ENCODE peak calls at places on chromosomes 11 and 22, in ten cellular contexts. One of them, this sample, is unnamed.
A peak's percentile ranks its signal among the peaks of the same experiment; 100 is the strongest.

GRCh38 chr11:96215094-96215782 is 127.8 kb downstream of the MAML2 start:
- DNase-seq in heart left ventricle: no peak
- DNase-seq in mesothelial cell of epicardium: no peak
- DNase-seq in IMR-90: peak; percentile 76
- DNase-seq in fibroblast of pulmonary artery: peak; percentile 68
- DNase-seq in cardiac fibroblast: peak; percentile 84
- DNase-seq in BE2C: no peak
- DNase-seq in tibial artery: no peak
- DNase-seq in dorsolateral prefrontal cortex: no peak
- DNase-seq in BJ: no peak
- DNase-seq in this sample: peak; percentile 72

GRCh38 chr11:121194731-121195596 is 93.9 kb downstream of the TECTA start:
- DNase-seq in IMR-90: peak; percentile 64
- DNase-seq in BJ: no peak
- DNase-seq in fibroblast of pulmonary artery: peak; percentile 79
- DNase-seq in dorsolateral prefrontal cortex: no peak
- DNase-seq in mesothelial cell of epicardium: no peak
- DNase-seq in tibial artery: no peak
- DNase-seq in cardiac fibroblast: peak; percentile 77
- DNase-seq in BE2C: peak; percentile 66
- DNase-seq in heart left ventricle: no peak
- DNase-seq in this sample: no peak

GRCh38 chr11:88103337-88104206 is 71.7 kb downstream of the RAB38 start:
- DNase-seq in dorsolateral prefrontal cortex: no peak
- DNase-seq in IMR-90: peak; percentile 58
- DNase-seq in BJ: no peak
- DNase-seq in BE2C: peak; percentile 66
- DNase-seq in heart left ventricle: no peak
- DNase-seq in tibial artery: no peak
- DNase-seq in mesothelial cell of epicardium: no peak
- DNase-seq in fibroblast of pulmonary artery: peak; percentile 73
- DNase-seq in cardiac fibroblast: peak; percentile 81
- DNase-seq in this sample: peak; percentile 30

GRCh38 chr11:60169264-60169915 is 13.5 kb downstream of the MS4A6A start:
- DNase-seq in BJ: no peak
- DNase-seq in IMR-90: no peak
- DNase-seq in mesothelial cell of epicardium: no peak
- DNase-seq in dorsolateral prefrontal cortex: no peak
- DNase-seq in fibroblast of pulmonary artery: peak; percentile 47
- DNase-seq in heart left ventricle: no peak
- DNase-seq in BE2C: no peak
- DNase-seq in tibial artery: no peak
- DNase-seq in cardiac fibroblast: peak; percentile 58
- DNase-seq in this sample: peak; percentile 38

GRCh38 chr11:2261436-2262230 is 8.8 kb downstream of the ASCL2 start:
- DNase-seq in heart left ventricle: no peak
- DNase-seq in mesothelial cell of epicardium: no peak
- DNase-seq in BJ: no peak
- DNase-seq in IMR-90: no peak
- DNase-seq in BE2C: no peak
- DNase-seq in tibial artery: peak; percentile 42
- DNase-seq in dorsolateral prefrontal cortex: peak; percentile 26
- DNase-seq in cardiac fibroblast: no peak
- DNase-seq in fibroblast of pulmonary artery: no peak
- DNase-seq in this sample: no peak

GRCh38 chr22:37284126-37284806 is 2.0 kb downstream of the CYTH4 start:
- DNase-seq in fibroblast of pulmonary artery: no peak
- DNase-seq in tibial artery: no peak
- DNase-seq in BE2C: no peak
- DNase-seq in IMR-90: no peak
- DNase-seq in BJ: no peak
- DNase-seq in dorsolateral prefrontal cortex: no peak
- DNase-seq in cardiac fibroblast: no peak
- DNase-seq in heart left ventricle: peak; percentile 64
- DNase-seq in mesothelial cell of epicardium: no peak
- DNase-seq in this sample: no peak

GRCh38 chr11:77136074-77136473 is 8.0 kb downstream of the MYO7A start:
- DNase-seq in heart left ventricle: peak; percentile 10
- DNase-seq in tibial artery: no peak
- DNase-seq in dorsolateral prefrontal cortex: no peak
- DNase-seq in fibroblast of pulmonary artery: peak; percentile 34
- DNase-seq in BJ: no peak
- DNase-seq in cardiac fibroblast: peak; percentile 59
- DNase-seq in IMR-90: peak; percentile 71
- DNase-seq in mesothelial cell of epicardium: no peak
- DNase-seq in BE2C: no peak
- DNase-seq in this sample: no peak

GRCh38 chr22:31082606-31083376 is 1.7 kb downstream of the SMTN start:
- DNase-seq in heart left ventricle: peak; percentile 85
- DNase-seq in cardiac fibroblast: peak; percentile 84
- DNase-seq in dorsolateral prefrontal cortex: no peak
- DNase-seq in tibial artery: peak; percentile 92
- DNase-seq in BE2C: peak; percentile 73
- DNase-seq in BJ: no peak
- DNase-seq in mesothelial cell of epicardium: no peak
- DNase-seq in fibroblast of pulmonary artery: peak; percentile 81
- DNase-seq in IMR-90: peak; percentile 64
- DNase-seq in this sample: no peak

GRCh38 chr11:2196970-2197770 is 25.6 kb upstream of the TH start:
- DNase-seq in tibial artery: no peak
- DNase-seq in cardiac fibroblast: peak; percentile 61
- DNase-seq in IMR-90: peak; percentile 38
- DNase-seq in dorsolateral prefrontal cortex: peak; percentile 72
- DNase-seq in BE2C: peak; percentile 83
- DNase-seq in BJ: no peak
- DNase-seq in heart left ventricle: peak; percentile 84
- DNase-seq in mesothelial cell of epicardium: peak; percentile 72
- DNase-seq in fibroblast of pulmonary artery: peak; percentile 66
- DNase-seq in this sample: peak; percentile 34

GRCh38 chr11:19394525-19395016 is 153.8 kb upstream of the E2F8 start:
- DNase-seq in cardiac fibroblast: no peak
- DNase-seq in BE2C: no peak
- DNase-seq in fibroblast of pulmonary artery: no peak
- DNase-seq in mesothelial cell of epicardium: no peak
- DNase-seq in tibial artery: no peak
- DNase-seq in IMR-90: no peak
- DNase-seq in dorsolateral prefrontal cortex: no peak
- DNase-seq in heart left ventricle: no peak
- DNase-seq in BJ: no peak
- DNase-seq in this sample: peak; percentile 47

GRCh38 chr11:88175004-88175706 is at the start of gene RAB38:
- DNase-seq in heart left ventricle: peak; percentile 67
- DNase-seq in fibroblast of pulmonary artery: peak; percentile 20
- DNase-seq in dorsolateral prefrontal cortex: no peak
- DNase-seq in IMR-90: peak; percentile 21
- DNase-seq in mesothelial cell of epicardium: peak; percentile 49
- DNase-seq in cardiac fibroblast: no peak
- DNase-seq in BE2C: peak; percentile 44
- DNase-seq in BJ: no peak
- DNase-seq in tibial artery: peak; percentile 65
- DNase-seq in this sample: peak; percentile 40

GRCh38 chr22:25027959-25028840 is 75.7 kb downstream of the KIAA1671 start:
- DNase-seq in cardiac fibroblast: peak; percentile 39
- DNase-seq in BE2C: peak; percentile 77
- DNase-seq in fibroblast of pulmonary artery: peak; percentile 51
- DNase-seq in IMR-90: no peak
- DNase-seq in dorsolateral prefrontal cortex: no peak
- DNase-seq in tibial artery: no peak
- DNase-seq in BJ: no peak
- DNase-seq in heart left ventricle: no peak
- DNase-seq in mesothelial cell of epicardium: no peak
- DNase-seq in this sample: no peak

DNA sequence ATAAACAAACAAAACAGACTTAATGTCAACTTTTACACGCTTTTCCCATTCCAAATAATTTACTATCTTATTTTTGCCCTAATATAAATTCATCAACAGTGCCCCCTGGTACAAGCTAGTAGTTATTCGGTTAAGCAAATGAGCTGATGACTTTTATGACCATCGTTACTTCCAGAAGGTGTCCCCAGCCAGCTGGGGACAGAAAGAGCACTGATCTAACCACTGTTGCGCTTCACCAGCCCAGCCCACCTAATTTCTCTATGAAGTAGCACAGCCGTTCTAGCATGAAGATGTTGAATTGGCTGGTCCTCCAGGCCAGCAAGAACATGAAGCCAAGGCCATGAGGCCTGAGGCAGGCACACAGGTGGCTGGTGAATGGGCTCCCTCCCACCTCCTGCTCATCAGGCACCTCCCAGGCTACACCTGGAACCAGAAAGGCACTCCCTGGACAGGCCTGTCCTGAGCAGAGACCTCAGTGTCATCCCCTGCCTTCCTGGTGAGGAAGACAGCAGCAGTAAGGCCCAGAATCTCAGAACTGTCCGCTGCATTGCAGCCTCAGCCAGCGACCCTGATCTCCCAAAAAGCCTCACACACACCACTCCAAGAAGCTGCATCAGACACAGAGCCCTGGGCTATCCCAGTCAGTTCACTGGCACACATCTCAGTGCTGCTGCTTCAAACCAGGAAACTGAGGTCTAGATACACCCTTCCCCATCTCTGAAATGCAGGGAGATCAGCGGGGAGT is 12.9 kb downstream of the GNB1L start:
- DNase-seq in heart left ventricle: no peak
- DNase-seq in fibroblast of pulmonary artery: no peak
- DNase-seq in tibial artery: no peak
- DNase-seq in cardiac fibroblast: no peak
- DNase-seq in mesothelial cell of epicardium: no peak
- DNase-seq in dorsolateral prefrontal cortex: no peak
- DNase-seq in BJ: no peak
- DNase-seq in BE2C: no peak
- DNase-seq in IMR-90: no peak
- DNase-seq in this sample: no peak
- TF ChIP-seq CTCF in heart left ventricle: no peak
- TF ChIP-seq CTCF in fibroblast of pulmonary artery: no peak
- TF ChIP-seq CTCF in tibial artery: no peak
- TF ChIP-seq CTCF in cardiac fibroblast: no peak
- TF ChIP-seq CTCF in mesothelial cell of epicardium: no peak
- TF ChIP-seq CTCF in dorsolateral prefrontal cortex: no peak
- TF ChIP-seq CTCF in BJ: no peak
- TF ChIP-seq CTCF in BE2C: no peak
- TF ChIP-seq CTCF in IMR-90: no peak
- TF ChIP-seq CTCF in this sample: no peak

DNA sequence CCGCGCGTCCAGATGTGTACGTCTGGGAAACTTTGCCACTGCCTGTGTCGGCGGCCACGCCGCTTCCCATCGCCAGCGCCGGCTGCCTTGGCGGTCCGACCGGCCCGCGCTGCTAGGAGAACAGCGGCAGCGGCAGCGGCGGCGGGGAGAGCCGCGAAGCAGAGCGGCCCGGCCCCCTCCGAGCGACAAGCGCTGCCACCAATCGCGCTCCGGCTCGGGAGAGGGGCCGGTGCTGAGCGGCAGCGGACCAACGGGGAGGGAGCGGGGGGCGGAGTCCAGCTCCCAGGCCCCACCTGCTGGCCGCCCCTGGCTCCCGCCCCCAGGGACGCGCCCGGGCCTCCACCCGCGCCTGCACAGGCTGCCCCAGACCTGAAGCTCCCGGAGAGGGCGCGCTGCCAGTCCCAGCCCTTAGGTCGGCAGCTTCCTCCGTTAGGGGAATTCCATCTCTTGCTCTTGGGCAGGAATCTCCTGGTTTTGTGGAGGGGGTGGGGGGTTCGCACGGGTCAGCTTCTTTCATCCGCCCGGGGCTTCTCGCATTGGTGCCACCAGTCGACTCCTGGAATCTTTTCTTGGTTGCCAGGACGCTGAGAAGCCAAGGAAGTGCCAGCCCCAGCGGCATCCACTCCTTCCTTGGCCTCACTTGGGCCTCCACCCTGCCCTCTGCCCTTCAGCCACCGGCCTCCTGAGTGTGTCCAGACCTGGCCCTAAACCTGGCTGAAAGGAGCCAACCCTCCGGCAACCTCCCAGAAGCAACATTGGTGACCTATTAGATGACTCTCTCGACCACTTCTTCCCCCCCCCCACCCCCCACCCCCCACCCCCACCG is at the start of gene GALNT18:
- DNase-seq in IMR-90: peak; percentile 90
- DNase-seq in BE2C: peak; percentile 89
- DNase-seq in tibial artery: peak; percentile 95
- DNase-seq in dorsolateral prefrontal cortex: peak; percentile 95
- DNase-seq in mesothelial cell of epicardium: peak; percentile 92
- DNase-seq in heart left ventricle: peak; percentile 96
- DNase-seq in fibroblast of pulmonary artery: peak; percentile 89
- DNase-seq in BJ: peak; percentile 44
- DNase-seq in cardiac fibroblast: peak; percentile 87
- DNase-seq in this sample: peak; percentile 94
- TF ChIP-seq CTCF in IMR-90: peak; percentile 50
- TF ChIP-seq CTCF in BE2C: peak; percentile 20
- TF ChIP-seq CTCF in tibial artery: peak; percentile 61
- TF ChIP-seq CTCF in dorsolateral prefrontal cortex: peak; percentile 61
- TF ChIP-seq CTCF in mesothelial cell of epicardium: peak; percentile 37
- TF ChIP-seq CTCF in heart left ventricle: peak; percentile 45
- TF ChIP-seq CTCF in fibroblast of pulmonary artery: no peak
- TF ChIP-seq CTCF in BJ: no peak
- TF ChIP-seq CTCF in cardiac fibroblast: no peak
- TF ChIP-seq CTCF in this sample: peak; percentile 43

GRCh38 chr11:10688401-10688800 is 5.2 kb downstream of the IRAG1 start:
- DNase-seq in BE2C: no peak
- DNase-seq in BJ: no peak
- DNase-seq in heart left ventricle: no peak
- DNase-seq in fibroblast of pulmonary artery: no peak
- DNase-seq in dorsolateral prefrontal cortex: no peak
- DNase-seq in cardiac fibroblast: peak; percentile 15
- DNase-seq in IMR-90: peak; percentile 34
- DNase-seq in mesothelial cell of epicardium: no peak
- DNase-seq in tibial artery: no peak
- DNase-seq in this sample: no peak
- TF ChIP-seq CTCF in BE2C: peak; percentile 26
- TF ChIP-seq CTCF in BJ: peak; percentile 36
- TF ChIP-seq CTCF in heart left ventricle: peak; percentile 7
- TF ChIP-seq CTCF in fibroblast of pulmonary artery: peak; percentile 27
- TF ChIP-seq CTCF in dorsolateral prefrontal cortex: no peak
- TF ChIP-seq CTCF in cardiac fibroblast: peak; percentile 43
- TF ChIP-seq CTCF in IMR-90: peak; percentile 6
- TF ChIP-seq CTCF in mesothelial cell of epicardium: peak; percentile 41
- TF ChIP-seq CTCF in tibial artery: peak; percentile 39
- TF ChIP-seq CTCF in this sample: peak; percentile 21

DNA sequence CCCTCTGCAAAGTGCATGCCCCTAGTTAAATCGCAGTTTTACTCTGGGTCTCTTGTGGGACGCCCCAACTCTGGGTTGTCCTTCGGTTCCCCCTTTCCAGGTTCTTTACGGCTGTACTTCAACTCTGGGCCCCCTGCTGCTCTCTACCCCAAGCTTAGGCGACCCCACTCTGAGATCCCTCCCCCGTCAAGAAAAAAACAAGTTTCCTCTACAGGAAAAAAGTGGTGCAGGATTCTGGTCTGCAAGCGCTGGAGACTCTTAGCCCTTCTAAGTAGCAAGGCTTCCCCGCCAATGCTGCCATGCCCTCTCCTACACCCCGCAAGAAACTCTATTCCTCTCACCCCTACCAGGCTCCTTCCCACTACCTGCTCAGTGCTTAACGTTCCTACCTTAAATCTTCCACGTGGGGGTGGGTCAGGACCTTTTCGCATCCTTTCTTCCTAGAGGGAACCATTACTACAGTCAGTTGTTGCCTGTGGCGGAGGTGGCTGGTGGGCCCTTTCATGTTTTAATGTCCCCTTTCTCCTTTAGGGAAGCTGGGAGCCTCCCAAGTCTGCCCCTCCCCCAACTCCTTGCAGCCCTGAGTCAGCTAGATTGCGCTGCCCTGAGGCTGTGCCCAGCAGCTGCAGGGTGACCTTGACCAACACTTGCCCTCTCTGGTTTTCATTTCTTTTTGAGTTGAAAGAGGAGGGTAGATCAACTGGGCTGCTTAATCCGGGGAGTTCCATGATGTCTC is 1.4 kb downstream of the NEFH start:
- DNase-seq in cardiac fibroblast: no peak
- DNase-seq in fibroblast of pulmonary artery: peak; percentile 16
- DNase-seq in tibial artery: no peak
- DNase-seq in IMR-90: no peak
- DNase-seq in heart left ventricle: no peak
- DNase-seq in BE2C: no peak
- DNase-seq in BJ: no peak
- DNase-seq in dorsolateral prefrontal cortex: no peak
- DNase-seq in mesothelial cell of epicardium: no peak
- DNase-seq in this sample: no peak
- TF ChIP-seq CTCF in cardiac fibroblast: no peak
- TF ChIP-seq CTCF in fibroblast of pulmonary artery: no peak
- TF ChIP-seq CTCF in tibial artery: no peak
- TF ChIP-seq CTCF in IMR-90: no peak
- TF ChIP-seq CTCF in heart left ventricle: no peak
- TF ChIP-seq CTCF in BE2C: no peak
- TF ChIP-seq CTCF in BJ: no peak
- TF ChIP-seq CTCF in dorsolateral prefrontal cortex: no peak
- TF ChIP-seq CTCF in mesothelial cell of epicardium: no peak
- TF ChIP-seq CTCF in this sample: no peak